ENCODE peak calls at places on chromosomes 13 and 19, in five cellular contexts. D is IMR-90, I is Peyer's patch, S is H9, P is uterus. G is an unnamed sample. For H3K4me1, the result is how much of the 10 kb centered on the place peaks cover.

GRCh38 chr13:87128006-87128405 is 543.2 kb upstream of the SLITRK5 start:
- DNase-seq in D (peak), I (no peak), S (peak), P (no peak), G (no peak)

GRCh38 chr13:41944229-41944628 is 16.7 kb downstream of the VWA8 start:
- DNase-seq in D (no peak), I (no peak), S (no peak), P (no peak), G (no peak)

GRCh38 chr19:19559942-19560341 is 21.9 kb downstream of the CILP2 start:
- DNase-seq in D (no peak), I (no peak), S (no peak), P (no peak), G (no peak)

GRCh38 chr19:4455742-4456565 is 1.6 kb downstream of the UBXN6 start:
- DNase-seq in D (peak), I (no peak), S (no peak), P (peak), G (no peak)

GRCh38 chr13:44974056-44974798 is 15.0 kb downstream of the NUFIP1 start:
- DNase-seq in D (peak), I (no peak), S (no peak), P (no peak), G (peak)

GRCh38 chr13:44140146-44140545 is 233.5 kb upstream of the SERP2 start:
- DNase-seq in D (no peak), I (peak), S (peak), P (no peak), G (no peak)

GRCh38 chr19:18616023-18616422 is 3.4 kb downstream of the TMEM59L start:
- DNase-seq in D (no peak), I (no peak), S (no peak), P (no peak), G (no peak)

GRCh38 chr19:13195678-13196077 is 45.5 kb downstream of the IER2 start:
- DNase-seq in D (no peak), I (peak), S (peak), P (no peak), G (peak)

GRCh38 chr13:110232146-110232545 is 74.8 kb downstream of the COL4A1 start:
- DNase-seq in D (no peak), I (no peak), S (no peak), P (no peak), G (no peak)

GRCh38 chr19:6068711-6069110 is 41.6 kb downstream of the RFX2 start:
- DNase-seq in D (no peak), I (peak), S (no peak), P (no peak), G (no peak)

GRCh38 chr13:23020246-23020843 is 160.4 kb upstream of the SGCG start:
- DNase-seq in D (peak), I (peak), S (peak), P (peak), G (no peak)

GRCh38 chr19:6801397-6802086 is 29.0 kb downstream of the VAV1 start:
- DNase-seq in D (no peak), I (peak), S (peak), P (peak), G (peak)

GRCh38 chr19:42030605-42031004 is 36.6 kb upstream of the ATP1A3 start:
- DNase-seq in D (no peak), I (no peak), S (no peak), P (no peak), G (no peak)

DNA sequence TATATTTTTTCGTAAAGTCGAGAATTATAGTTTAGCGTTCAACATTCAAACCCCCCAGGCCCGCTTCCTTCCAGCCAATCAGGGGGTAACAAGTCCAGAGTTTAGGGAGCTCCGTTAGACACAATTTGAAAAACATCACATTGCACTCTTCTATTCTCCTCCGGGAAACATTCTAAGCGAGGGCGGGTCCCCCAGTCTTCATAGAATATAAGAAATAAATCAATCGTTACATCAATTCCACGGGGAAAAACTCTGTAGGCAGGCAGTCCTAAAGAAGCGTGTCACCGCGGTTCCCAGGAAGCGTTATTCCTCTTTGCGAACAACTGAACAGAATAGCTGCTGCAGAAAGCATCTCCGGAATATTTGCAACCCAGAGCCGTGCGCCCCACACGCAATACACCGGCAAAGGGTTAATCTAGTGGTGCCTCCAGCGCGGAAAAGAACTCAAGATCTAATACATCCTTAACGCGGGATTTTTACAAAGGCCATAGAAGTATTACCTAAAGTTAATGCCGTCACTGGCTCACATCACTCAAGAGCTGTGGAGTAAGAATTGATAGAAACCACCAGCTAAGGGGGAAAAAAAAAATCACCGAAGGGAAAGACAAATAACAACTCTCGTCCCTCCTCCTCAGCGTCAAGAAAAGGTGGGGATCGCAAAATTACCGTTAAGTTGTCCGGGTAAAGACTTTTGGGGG is 65.1 kb downstream of the KCNRG start:
- DNase-seq in D (peak), I (peak), S (no peak), P (no peak), G (no peak)
- H3K4me1 ChIP-seq in D (under half), I (under half), S (under half), P (under half), G (under half)

DNA sequence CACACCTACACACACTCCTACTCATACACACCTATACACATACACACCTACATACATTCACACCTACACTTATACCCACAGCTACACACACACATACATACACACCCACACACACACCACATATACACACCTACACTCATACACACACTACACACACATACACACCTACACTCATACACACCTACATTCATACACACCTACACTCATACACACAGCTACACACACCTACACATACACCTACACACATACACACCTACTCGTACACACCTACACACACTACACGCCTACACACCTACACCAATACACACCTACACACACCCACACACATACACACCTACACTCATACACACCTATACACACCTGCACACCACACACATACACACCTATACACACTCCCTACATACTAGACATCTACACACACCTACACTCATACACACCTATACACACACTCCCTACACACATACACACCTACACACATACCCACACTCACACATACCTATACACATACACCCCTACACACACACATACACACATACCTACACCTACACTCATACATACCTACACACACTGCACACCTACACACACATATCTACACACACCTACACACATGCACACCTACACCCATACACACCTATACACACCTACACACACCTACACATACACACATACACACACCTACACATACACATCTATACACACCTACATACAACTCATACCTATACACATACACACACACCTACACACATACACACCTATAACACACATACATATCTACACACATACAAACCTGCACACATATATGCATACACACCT is 285.2 kb upstream of the MAB21L1 start:
- DNase-seq in D (no peak), I (no peak), S (no peak), P (no peak), G (no peak)
- H3K27ac ChIP-seq in D (no peak), I (no peak), S (no peak), P (no peak), G (no peak)

GRCh38 chr19:1240925-1241324 is 626 bp upstream of the ATP5F1D start:
- DNase-seq in D (no peak), I (peak), S (no peak), P (no peak), G (no peak)
- H3K4me1 ChIP-seq in D (under half), I (half or more), S (under half), P (under half), G (under half)

DNA sequence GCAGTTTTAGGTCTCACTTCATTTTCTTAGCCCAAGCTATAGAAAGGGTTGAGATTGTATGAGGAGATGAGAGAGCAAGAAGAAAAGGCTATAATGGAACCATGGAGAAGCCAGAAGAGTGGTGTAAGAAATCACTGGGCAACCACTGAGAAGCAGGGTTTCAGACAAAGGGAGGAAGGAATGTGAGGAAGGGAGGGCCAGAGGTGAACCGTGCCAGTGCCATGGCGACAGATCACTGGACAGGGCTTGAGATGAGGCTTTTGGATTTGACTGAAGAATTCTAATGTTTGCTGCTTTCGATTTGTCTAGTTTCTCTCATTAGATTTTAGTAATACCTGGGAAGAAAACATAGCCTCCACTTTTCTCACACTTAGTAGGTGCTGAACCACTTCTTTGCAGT is 6.3 kb upstream of the GPR183 start:
- DNase-seq in D (no peak), I (no peak), S (no peak), P (no peak), G (no peak)
- H3K27ac ChIP-seq in D (no peak), I (peak), S (no peak), P (no peak), G (peak)

DNA sequence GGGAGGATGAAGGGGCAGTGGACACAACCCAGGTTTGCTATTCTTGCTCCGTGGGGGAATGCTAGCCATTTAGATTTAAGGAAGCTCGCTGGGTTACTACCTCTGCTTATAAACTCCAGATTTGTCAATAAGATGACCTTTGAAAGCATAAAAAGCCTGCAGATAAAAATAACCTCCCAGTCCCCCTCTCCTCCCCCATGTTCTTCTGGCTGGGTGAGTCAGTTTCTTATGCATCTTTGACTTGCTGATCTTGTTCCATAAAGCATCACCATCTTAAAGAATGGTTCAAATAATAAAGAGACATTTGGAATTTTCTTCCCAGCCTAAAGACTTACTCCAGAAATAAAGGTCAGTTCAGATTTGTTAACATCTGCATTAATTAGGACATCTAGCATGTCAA is 118.3 kb upstream of the RNF113B start:
- DNase-seq in D (peak), I (no peak), S (no peak), P (no peak), G (no peak)
- H3K4me1 ChIP-seq in D (under half), I (under half), S (under half), P (under half), G (under half)

GRCh38 chr19:28737526-28737925 is 475.4 kb downstream of the UQCRFS1 start:
- DNase-seq in D (no peak), I (no peak), S (no peak), P (no peak), G (no peak)
- H3K27ac ChIP-seq in D (no peak), I (no peak), S (no peak), P (no peak), G (no peak)

DNA sequence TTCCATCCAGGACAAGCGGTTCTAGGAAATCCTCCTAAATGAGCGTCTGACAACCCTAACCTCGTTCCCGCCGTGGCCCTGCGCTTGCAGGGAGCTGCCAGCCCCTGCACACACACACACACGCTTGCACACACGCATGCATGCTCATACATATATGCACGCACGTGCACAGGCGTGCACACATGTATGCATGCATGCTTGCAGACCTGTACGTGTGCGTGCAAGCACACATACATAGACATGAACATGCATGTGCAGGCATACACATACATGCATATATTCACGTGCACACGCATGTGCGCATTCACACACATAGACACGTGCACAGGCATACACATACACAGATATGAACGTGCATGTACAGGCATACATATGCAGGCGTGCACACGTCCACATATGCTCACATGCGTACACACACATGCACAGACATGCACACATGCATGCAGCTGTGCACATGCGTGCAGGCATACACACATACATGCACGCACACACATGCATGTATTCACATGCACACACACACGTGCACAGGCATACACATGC is 35.6 kb downstream of the SMIM24 start:
- DNase-seq in D (no peak), I (no peak), S (no peak), P (no peak), G (no peak)
- H3K4me1 ChIP-seq in D (under half), I (under half), S (under half), P (under half), G (under half)